ENCODE peak calls at places on chromosomes 2 and 18, in five cellular contexts. One of them, this sample, is unnamed.

GRCh38 chr2:147161746-147162145 is 683.1 kb upstream of the ACVR2A start:
- DNase-seq in omental fat pad: no peak
- DNase-seq in A549: no peak
- DNase-seq in mesothelial cell of epicardium: no peak
- DNase-seq in brain microvascular endothelial cell: no peak
- DNase-seq in this sample: no peak

GRCh38 chr2:127455566-127456493 is 37.6 kb downstream of the PROC start:
- DNase-seq in omental fat pad: no peak
- DNase-seq in A549: no peak
- DNase-seq in mesothelial cell of epicardium: no peak
- DNase-seq in brain microvascular endothelial cell: no peak
- DNase-seq in this sample: no peak

GRCh38 chr2:200247494-200247893 is 59.0 kb upstream of the SPATS2L start:
- DNase-seq in mesothelial cell of epicardium: no peak
- DNase-seq in omental fat pad: no peak
- DNase-seq in brain microvascular endothelial cell: no peak
- DNase-seq in A549: no peak
- DNase-seq in this sample: no peak

GRCh38 chr18:76056467-76057194 is 438.4 kb downstream of the ZNF516 start:
- DNase-seq in brain microvascular endothelial cell: no peak
- DNase-seq in omental fat pad: peak; percentile 45
- DNase-seq in mesothelial cell of epicardium: no peak
- DNase-seq in A549: no peak
- DNase-seq in this sample: no peak

GRCh38 chr2:122108186-122108585 is 352.7 kb downstream of the TSN start:
- DNase-seq in omental fat pad: no peak
- DNase-seq in brain microvascular endothelial cell: no peak
- DNase-seq in mesothelial cell of epicardium: no peak
- DNase-seq in A549: no peak
- DNase-seq in this sample: no peak

GRCh38 chr2:16055848-16056580 is 115.7 kb downstream of the MYCN start:
- DNase-seq in A549: no peak
- DNase-seq in brain microvascular endothelial cell: no peak
- DNase-seq in omental fat pad: no peak
- DNase-seq in mesothelial cell of epicardium: no peak
- DNase-seq in this sample: no peak

GRCh38 chr2:883260-884026 is 67.2 kb upstream of the SNTG2 start:
- DNase-seq in A549: no peak
- DNase-seq in mesothelial cell of epicardium: no peak
- DNase-seq in omental fat pad: no peak
- DNase-seq in brain microvascular endothelial cell: no peak
- DNase-seq in this sample: no peak

GRCh38 chr2:126976721-126977328 is 78.1 kb downstream of the TEX51 start:
- DNase-seq in A549: no peak
- DNase-seq in brain microvascular endothelial cell: no peak
- DNase-seq in mesothelial cell of epicardium: no peak
- DNase-seq in omental fat pad: no peak
- DNase-seq in this sample: no peak

GRCh38 chr18:80188643-80189010 is 58.7 kb downstream of the PARD6G start:
- DNase-seq in mesothelial cell of epicardium: no peak
- DNase-seq in A549: no peak
- DNase-seq in brain microvascular endothelial cell: no peak
- DNase-seq in omental fat pad: no peak
- DNase-seq in this sample: no peak

GRCh38 chr18:28113271-28114023 is 63.5 kb downstream of the CDH2 start:
- DNase-seq in A549: no peak
- DNase-seq in brain microvascular endothelial cell: no peak
- DNase-seq in omental fat pad: no peak
- DNase-seq in mesothelial cell of epicardium: no peak
- DNase-seq in this sample: no peak

GRCh38 chr2:236252521-236252920 is 11.7 kb downstream of the ASB18 start:
- DNase-seq in A549: no peak
- DNase-seq in mesothelial cell of epicardium: no peak
- DNase-seq in omental fat pad: no peak
- DNase-seq in brain microvascular endothelial cell: no peak
- DNase-seq in this sample: no peak

GRCh38 chr2:12202301-12202700 is 455.9 kb downstream of the LPIN1 start:
- DNase-seq in A549: no peak
- DNase-seq in mesothelial cell of epicardium: no peak
- DNase-seq in omental fat pad: no peak
- DNase-seq in brain microvascular endothelial cell: peak; percentile 57
- DNase-seq in this sample: no peak

GRCh38 chr2:218482651-218483050 is 63.7 kb downstream of the VIL1 start:
- DNase-seq in omental fat pad: no peak
- DNase-seq in brain microvascular endothelial cell: no peak
- DNase-seq in A549: no peak
- DNase-seq in mesothelial cell of epicardium: no peak
- DNase-seq in this sample: no peak

GRCh38 chr2:113890253-113891235 is 655 bp downstream of the ACTR3 start:
- DNase-seq in brain microvascular endothelial cell: peak; percentile 60
- DNase-seq in omental fat pad: peak; percentile 27
- DNase-seq in A549: peak; percentile 69
- DNase-seq in mesothelial cell of epicardium: peak; percentile 59
- DNase-seq in this sample: peak; percentile 89

GRCh38 chr2:169664978-169665930 is 29.0 kb downstream of the CFAP210 start:
- DNase-seq in omental fat pad: no peak
- DNase-seq in A549: no peak
- DNase-seq in brain microvascular endothelial cell: peak; percentile 0
- DNase-seq in mesothelial cell of epicardium: no peak
- DNase-seq in this sample: no peak

GRCh38 chr2:76642122-76642521 is 880.1 kb downstream of the LRRTM4 start:
- DNase-seq in A549: no peak
- DNase-seq in omental fat pad: no peak
- DNase-seq in brain microvascular endothelial cell: no peak
- DNase-seq in mesothelial cell of epicardium: no peak
- DNase-seq in this sample: no peak

DNA sequence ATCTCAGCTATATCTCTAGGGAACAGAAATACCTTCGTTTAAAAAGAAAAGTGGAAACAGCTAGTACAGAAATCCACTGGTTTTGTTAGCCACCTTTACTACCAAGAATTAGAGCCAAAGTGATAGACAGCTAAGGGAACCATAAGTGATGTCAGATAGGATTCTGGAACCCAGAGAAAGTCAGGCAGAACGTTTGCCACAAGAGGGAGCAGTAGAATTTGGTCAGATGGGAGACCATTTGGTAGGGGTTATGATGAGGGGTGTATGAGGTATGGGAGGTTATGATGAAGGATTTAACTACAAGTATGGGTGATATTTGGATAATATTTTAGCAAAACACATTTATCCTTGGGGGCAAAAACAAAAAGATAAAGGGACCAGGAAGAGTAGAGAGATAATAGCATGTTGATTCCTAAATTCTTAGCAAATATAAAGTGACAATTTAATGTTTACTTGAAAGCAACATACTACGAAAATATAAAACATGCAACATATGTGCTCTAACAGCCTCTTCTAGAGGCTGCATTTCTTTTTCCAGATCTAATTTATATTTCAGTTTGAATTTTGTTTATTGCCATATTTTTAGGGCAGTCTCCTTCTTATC is 3.3 kb downstream of the SLC8A1 start:
- DNase-seq in brain microvascular endothelial cell: peak; percentile 23
- DNase-seq in A549: peak; percentile 64
- DNase-seq in mesothelial cell of epicardium: no peak
- DNase-seq in omental fat pad: no peak
- DNase-seq in this sample: no peak
- TF ChIP-seq CTCF in brain microvascular endothelial cell: peak; percentile 81
- TF ChIP-seq CTCF in A549: peak; percentile 60
- TF ChIP-seq CTCF in mesothelial cell of epicardium: no peak
- TF ChIP-seq CTCF in omental fat pad: no peak
- TF ChIP-seq CTCF in this sample: peak; percentile 44

GRCh38 chr18:67104700-67105284 is 411.7 kb downstream of the DSEL start:
- DNase-seq in A549: peak; percentile 68
- DNase-seq in mesothelial cell of epicardium: peak; percentile 56
- DNase-seq in brain microvascular endothelial cell: peak; percentile 74
- DNase-seq in omental fat pad: peak; percentile 27
- DNase-seq in this sample: no peak
- TF ChIP-seq CTCF in A549: peak; percentile 57
- TF ChIP-seq CTCF in mesothelial cell of epicardium: peak; percentile 31
- TF ChIP-seq CTCF in brain microvascular endothelial cell: peak; percentile 94
- TF ChIP-seq CTCF in omental fat pad: no peak
- TF ChIP-seq CTCF in this sample: peak; percentile 71

GRCh38 chr2:20222769-20223344 is 2.1 kb downstream of the SDC1 start:
- DNase-seq in brain microvascular endothelial cell: no peak
- DNase-seq in omental fat pad: no peak
- DNase-seq in A549: no peak
- DNase-seq in mesothelial cell of epicardium: no peak
- DNase-seq in this sample: peak; percentile 51
- TF ChIP-seq CTCF in brain microvascular endothelial cell: no peak
- TF ChIP-seq CTCF in omental fat pad: no peak
- TF ChIP-seq CTCF in A549: no peak
- TF ChIP-seq CTCF in mesothelial cell of epicardium: no peak
- TF ChIP-seq CTCF in this sample: no peak

DNA sequence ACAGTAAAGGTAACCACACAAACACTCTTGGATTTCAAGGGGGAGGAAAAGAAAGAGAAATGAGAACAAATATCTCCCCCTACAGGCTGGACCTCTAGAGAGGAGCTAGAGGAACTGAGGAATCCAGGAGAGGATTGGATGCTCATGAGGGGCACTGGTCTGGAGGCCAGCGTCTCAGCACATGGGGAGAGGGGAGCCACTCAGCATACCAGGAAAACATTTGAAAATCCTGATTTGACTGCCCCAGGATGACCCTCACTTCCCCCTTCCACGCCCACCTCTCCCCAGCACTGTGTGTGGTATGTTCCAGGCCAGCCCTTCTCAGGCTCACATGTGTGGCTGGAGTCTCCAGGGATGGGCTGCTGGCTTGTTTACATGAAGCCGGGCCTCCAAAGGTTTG is 396.8 kb upstream of the ID2 start:
- DNase-seq in omental fat pad: no peak
- DNase-seq in mesothelial cell of epicardium: no peak
- DNase-seq in brain microvascular endothelial cell: no peak
- DNase-seq in A549: no peak
- DNase-seq in this sample: no peak
- TF ChIP-seq CTCF in omental fat pad: no peak
- TF ChIP-seq CTCF in mesothelial cell of epicardium: no peak
- TF ChIP-seq CTCF in brain microvascular endothelial cell: peak; percentile 43
- TF ChIP-seq CTCF in A549: no peak
- TF ChIP-seq CTCF in this sample: no peak